ENCODE peak calls at places on chromosome 20, in eight cellular contexts. L is M059J; B is Right ventricle myocardium superior; E is neural crest cell; N is activated T-helper 9 cell treated with anti-CD3 and anti-CD28 coated beads, Interleukin-2, amount 50 U/mL, for 16 hours; V is body of pancreas; M is NCI-H1694 treated with DMSO at 0.1 percent for 48 hours; Z is KG1. D is an unnamed sample.

GRCh38 chr20:38156888-38157634 is 8.0 kb downstream of the TGM2 start:
- DNase-seq in N (no peak), V (no peak), E (no peak), L (peak; percentile 83), M (no peak), B (peak; percentile 74), Z (no peak), D (no peak)

GRCh38 chr20:38453941-38454340 is 18.7 kb upstream of the RALGAPB start:
- DNase-seq in L (peak; percentile 51), B (no peak), V (no peak), Z (no peak), M (no peak), E (no peak), N (no peak), D (no peak)

GRCh38 chr20:63223826-63224207 is 7.9 kb upstream of the YTHDF1 start:
- DNase-seq in L (no peak), M (no peak), V (no peak), B (no peak), Z (no peak), N (no peak), E (no peak), D (no peak)

GRCh38 chr20:23287366-23288190 is 63.0 kb upstream of the NXT1 start:
- DNase-seq in L (no peak), M (no peak), B (no peak), Z (no peak), V (no peak), N (no peak), E (no peak), D (no peak)

GRCh38 chr20:1383621-1384404 is 9.0 kb downstream of the FKBP1A start:
- DNase-seq in Z (no peak), E (no peak), B (no peak), L (no peak), V (no peak), N (no peak), M (no peak), D (no peak)

GRCh38 chr20:23584434-23585199 is 16.3 kb upstream of the CST9L start:
- DNase-seq in M (no peak), E (no peak), B (no peak), V (no peak), N (no peak), L (no peak), Z (no peak), D (no peak)

GRCh38 chr20:57654998-57655811 is 35.0 kb upstream of the ZBP1 start:
- DNase-seq in N (no peak), V (no peak), L (no peak), E (no peak), M (no peak), B (peak; percentile 33), Z (no peak), D (no peak)

GRCh38 chr20:32474717-32474966 is 110.5 kb downstream of the NOL4L start:
- DNase-seq in B (no peak), L (no peak), V (no peak), N (no peak), E (no peak), M (no peak), Z (no peak), D (no peak)

GRCh38 chr20:9551808-9552550 is 37.6 kb downstream of the LAMP5 start:
- DNase-seq in L (peak; percentile 78), B (no peak), V (no peak), M (no peak), N (no peak), E (no peak), Z (no peak), D (no peak)

GRCh38 chr20:58228484-58229197 is at the start of gene ANKRD60:
- DNase-seq in V (no peak), L (no peak), M (no peak), B (no peak), E (no peak), Z (no peak), N (peak; percentile 27), D (no peak)

GRCh38 chr20:14963262-14963663 is 625.9 kb upstream of the FLRT3 start:
- DNase-seq in B (no peak), M (no peak), V (no peak), E (no peak), N (no peak), Z (no peak), L (peak; percentile 38), D (no peak)

GRCh38 chr20:49970498-49970897 is 12.3 kb upstream of the SNAI1 start:
- DNase-seq in N (no peak), L (no peak), Z (no peak), M (no peak), V (no peak), B (no peak), E (no peak), D (no peak)

GRCh38 chr20:13325033-13325432 is 104.0 kb downstream of the ISM1 start:
- DNase-seq in L (peak; percentile 59), E (no peak), N (no peak), M (no peak), V (peak; percentile 11), Z (no peak), B (no peak), D (peak; percentile 7)

GRCh38 chr20:64188682-64189529 is 24.7 kb downstream of the MYT1 start:
- DNase-seq in M (no peak), N (no peak), L (peak; percentile 72), E (peak; percentile 42), B (peak; percentile 10), V (peak; percentile 93), Z (no peak), D (no peak)

GRCh38 chr20:51195419-51195901 is 172.6 kb upstream of the KCNG1 start:
- DNase-seq in M (no peak), N (no peak), V (no peak), L (peak; percentile 84), B (no peak), Z (no peak), E (no peak), D (no peak)

GRCh38 chr20:34663213-34663943 is 13.5 kb downstream of the PIGU start:
- DNase-seq in Z (no peak), E (no peak), N (no peak), B (no peak), M (no peak), L (peak; percentile 58), V (no peak), D (no peak)

GRCh38 chr20:34316191-34316814 is 13.1 kb upstream of the AHCY start:
- DNase-seq in L (peak; percentile 85), Z (no peak), M (no peak), N (no peak), B (no peak), V (no peak), E (no peak), D (no peak)

GRCh38 chr20:45347936-45348809 is at the start of gene SDC4:
- DNase-seq in E (peak; percentile 31), L (peak; percentile 82), V (peak; percentile 75), N (peak; percentile 65), B (peak; percentile 79), Z (no peak), M (no peak), D (no peak)

GRCh38 chr20:48581167-48581566 is 246.6 kb downstream of the PREX1 start:
- DNase-seq in B (no peak), Z (no peak), E (no peak), M (no peak), V (no peak), N (no peak), L (no peak), D (no peak)

GRCh38 chr20:38260378-38261053 is at the start of gene KIAA1755:
- DNase-seq in L (peak; percentile 30), V (no peak), E (peak; percentile 42), N (no peak), M (no peak), B (peak; percentile 71), Z (no peak), D (no peak)

GRCh38 chr20:11234181-11234969 is 560.6 kb upstream of the JAG1 start:
- DNase-seq in E (no peak), V (no peak), N (no peak), Z (no peak), L (no peak), M (no peak), B (no peak), D (no peak)

GRCh38 chr20:46838002-46838401 is 56.6 kb upstream of the EYA2 start:
- DNase-seq in Z (no peak), E (no peak), V (no peak), N (no peak), L (no peak), M (no peak), B (no peak), D (no peak)

GRCh38 chr20:41411458-41411857 is 44.8 kb upstream of the EMILIN3 start:
- DNase-seq in B (no peak), N (no peak), Z (no peak), L (peak; percentile 27), E (no peak), M (peak; percentile 8), V (no peak), D (peak; percentile 1)

GRCh38 chr20:2814587-2815051 is at the start of gene C20orf141:
- DNase-seq in M (no peak), Z (no peak), B (no peak), E (no peak), V (peak; percentile 67), N (no peak), L (peak; percentile 100), D (peak; percentile 49)

GRCh38 chr20:63089051-63089907 is 82.5 kb upstream of the BHLHE23 start:
- DNase-seq in M (no peak), V (no peak), L (no peak), B (peak; percentile 33), E (no peak), Z (no peak), N (no peak), D (no peak)

GRCh38 chr20:1776608-1777475 is 118.4 kb upstream of the SIRPA start:
- DNase-seq in V (peak; percentile 89), N (peak; percentile 67), B (peak; percentile 93), M (peak; percentile 52), L (peak; percentile 86), Z (peak; percentile 69), E (peak; percentile 95), D (peak; percentile 42)

GRCh38 chr20:23121766-23122095 is 35.6 kb upstream of the CD93 start:
- DNase-seq in B (no peak), V (no peak), Z (no peak), L (no peak), M (no peak), N (no peak), E (no peak), D (no peak)

GRCh38 chr20:48564997-48565396 is 262.8 kb downstream of the PREX1 start:
- DNase-seq in V (no peak), E (no peak), Z (no peak), N (no peak), M (no peak), B (no peak), L (no peak), D (no peak)

GRCh38 chr20:54622338-54623280 is 147.2 kb downstream of the DOK5 start:
- DNase-seq in L (no peak), B (no peak), E (no peak), Z (no peak), N (no peak), V (no peak), M (no peak), D (no peak)

GRCh38 chr20:37355252-37356180 is 9.6 kb downstream of the SRC start:
- DNase-seq in B (no peak), Z (no peak), M (no peak), E (no peak), L (no peak), N (no peak), V (no peak), D (no peak)

GRCh38 chr20:51531141-51531710 is 11.3 kb downstream of the NFATC2 start:
- DNase-seq in M (no peak), B (no peak), L (peak; percentile 88), Z (no peak), N (peak; percentile 72), V (no peak), E (no peak), D (no peak)

D was measured in DMS 273 treated with DMSO at 0.1 percent for 48 hours.